ENCODE peak calls at places on chromosomes 1 and 21, in seven cellular contexts. One of them, this sample, is unnamed.

GRCh38 chr1:111880866-111881837 is 108.3 kb downstream of the KCND3 start:
- DNase-seq in SK-N-SH: peak
- DNase-seq in HCT116: no peak
- DNase-seq in GM23338: no peak
- DNase-seq in K562: no peak
- DNase-seq in Panc1: no peak
- DNase-seq in HL-60: no peak
- DNase-seq in this sample: no peak

GRCh38 chr1:78143152-78143551 is 97.4 kb downstream of the GIPC2 start:
- DNase-seq in SK-N-SH: no peak
- DNase-seq in HCT116: no peak
- DNase-seq in GM23338: no peak
- DNase-seq in K562: no peak
- DNase-seq in Panc1: no peak
- DNase-seq in HL-60: no peak
- DNase-seq in this sample: no peak

GRCh38 chr1:42439940-42440339 is 15.9 kb downstream of the ZMYND12 start:
- DNase-seq in SK-N-SH: no peak
- DNase-seq in HCT116: no peak
- DNase-seq in GM23338: no peak
- DNase-seq in K562: no peak
- DNase-seq in Panc1: peak
- DNase-seq in HL-60: no peak
- DNase-seq in this sample: peak

GRCh38 chr21:37032293-37032692 is 25.8 kb downstream of the RIPPLY3 start:
- DNase-seq in SK-N-SH: no peak
- DNase-seq in HCT116: no peak
- DNase-seq in GM23338: no peak
- DNase-seq in K562: no peak
- DNase-seq in Panc1: no peak
- DNase-seq in HL-60: no peak
- DNase-seq in this sample: no peak

GRCh38 chr1:5161372-5161771 is 507.0 kb downstream of the AJAP1 start:
- DNase-seq in SK-N-SH: peak
- DNase-seq in HCT116: no peak
- DNase-seq in GM23338: no peak
- DNase-seq in K562: no peak
- DNase-seq in Panc1: no peak
- DNase-seq in HL-60: no peak
- DNase-seq in this sample: no peak

GRCh38 chr1:24694380-24694843 is 50.8 kb upstream of the CLIC4 start:
- DNase-seq in SK-N-SH: peak
- DNase-seq in HCT116: no peak
- DNase-seq in GM23338: no peak
- DNase-seq in K562: no peak
- DNase-seq in Panc1: no peak
- DNase-seq in HL-60: no peak
- DNase-seq in this sample: no peak

GRCh38 chr1:199742547-199742946 is 285.0 kb upstream of the NR5A2 start:
- DNase-seq in SK-N-SH: no peak
- DNase-seq in HCT116: peak
- DNase-seq in GM23338: no peak
- DNase-seq in K562: no peak
- DNase-seq in Panc1: peak
- DNase-seq in HL-60: no peak
- DNase-seq in this sample: peak

GRCh38 chr1:64357376-64357775 is 112.6 kb upstream of the CACHD1 start:
- DNase-seq in SK-N-SH: no peak
- DNase-seq in HCT116: no peak
- DNase-seq in GM23338: peak
- DNase-seq in K562: no peak
- DNase-seq in Panc1: no peak
- DNase-seq in HL-60: no peak
- DNase-seq in this sample: no peak

GRCh38 chr1:81660286-81660685 is 140.4 kb upstream of the ADGRL2 start:
- DNase-seq in SK-N-SH: no peak
- DNase-seq in HCT116: no peak
- DNase-seq in GM23338: no peak
- DNase-seq in K562: no peak
- DNase-seq in Panc1: no peak
- DNase-seq in HL-60: no peak
- DNase-seq in this sample: no peak

GRCh38 chr1:220910021-220910420 is 30.8 kb downstream of the HLX start:
- DNase-seq in SK-N-SH: no peak
- DNase-seq in HCT116: no peak
- DNase-seq in GM23338: no peak
- DNase-seq in K562: no peak
- DNase-seq in Panc1: no peak
- DNase-seq in HL-60: no peak
- DNase-seq in this sample: no peak

GRCh38 chr1:41192456-41193188 is 49.5 kb downstream of the SCMH1 start:
- DNase-seq in SK-N-SH: no peak
- DNase-seq in HCT116: no peak
- DNase-seq in GM23338: peak
- DNase-seq in K562: no peak
- DNase-seq in Panc1: no peak
- DNase-seq in HL-60: no peak
- DNase-seq in this sample: no peak

GRCh38 chr1:33762099-33762830 is 101.6 kb upstream of the HMGB4 start:
- DNase-seq in SK-N-SH: no peak
- DNase-seq in HCT116: no peak
- DNase-seq in GM23338: no peak
- DNase-seq in K562: no peak
- DNase-seq in Panc1: no peak
- DNase-seq in HL-60: no peak
- DNase-seq in this sample: no peak

GRCh38 chr1:65793359-65793732 is 651 bp downstream of the PDE4B start:
- DNase-seq in SK-N-SH: peak
- DNase-seq in HCT116: no peak
- DNase-seq in GM23338: peak
- DNase-seq in K562: no peak
- DNase-seq in Panc1: no peak
- DNase-seq in HL-60: no peak
- DNase-seq in this sample: no peak

GRCh38 chr1:27832762-27833161 is 2.2 kb downstream of the PPP1R8 start:
- DNase-seq in SK-N-SH: no peak
- DNase-seq in HCT116: no peak
- DNase-seq in GM23338: no peak
- DNase-seq in K562: no peak
- DNase-seq in Panc1: no peak
- DNase-seq in HL-60: no peak
- DNase-seq in this sample: no peak

GRCh38 chr1:45327644-45328515 is 1.2 kb downstream of the HPDL start:
- DNase-seq in SK-N-SH: peak
- DNase-seq in HCT116: no peak
- DNase-seq in GM23338: peak
- DNase-seq in K562: peak
- DNase-seq in Panc1: no peak
- DNase-seq in HL-60: peak
- DNase-seq in this sample: no peak

GRCh38 chr1:7885513-7886298 is 32.8 kb upstream of the UTS2 start:
- DNase-seq in SK-N-SH: no peak
- DNase-seq in HCT116: peak
- DNase-seq in GM23338: peak
- DNase-seq in K562: peak
- DNase-seq in Panc1: no peak
- DNase-seq in HL-60: no peak
- DNase-seq in this sample: no peak

GRCh38 chr1:1291611-1292441 is 11.6 kb downstream of the SCNN1D start:
- DNase-seq in SK-N-SH: peak
- DNase-seq in HCT116: no peak
- DNase-seq in GM23338: peak
- DNase-seq in K562: peak
- DNase-seq in Panc1: no peak
- DNase-seq in HL-60: peak
- DNase-seq in this sample: no peak

GRCh38 chr1:26540346-26540745 is 10.8 kb downstream of the RPS6KA1 start:
- DNase-seq in SK-N-SH: no peak
- DNase-seq in HCT116: no peak
- DNase-seq in GM23338: no peak
- DNase-seq in K562: no peak
- DNase-seq in Panc1: no peak
- DNase-seq in HL-60: no peak
- DNase-seq in this sample: no peak

GRCh38 chr1:30272288-30273020 is 450.9 kb downstream of the MATN1 start:
- DNase-seq in SK-N-SH: no peak
- DNase-seq in HCT116: no peak
- DNase-seq in GM23338: no peak
- DNase-seq in K562: no peak
- DNase-seq in Panc1: no peak
- DNase-seq in HL-60: no peak
- DNase-seq in this sample: no peak

GRCh38 chr1:8818325-8818775 is 910 bp upstream of the RERE start:
- DNase-seq in SK-N-SH: no peak
- DNase-seq in HCT116: peak
- DNase-seq in GM23338: no peak
- DNase-seq in K562: no peak
- DNase-seq in Panc1: no peak
- DNase-seq in HL-60: peak
- DNase-seq in this sample: peak

GRCh38 chr1:4120557-4121292 is 220.7 kb upstream of the C1orf174 start:
- DNase-seq in SK-N-SH: no peak
- DNase-seq in HCT116: no peak
- DNase-seq in GM23338: no peak
- DNase-seq in K562: no peak
- DNase-seq in Panc1: no peak
- DNase-seq in HL-60: no peak
- DNase-seq in this sample: no peak
- TF ChIP-seq REST in SK-N-SH: no peak
- TF ChIP-seq REST in HCT116: no peak
- TF ChIP-seq REST in GM23338: no peak
- TF ChIP-seq REST in K562: no peak
- TF ChIP-seq REST in Panc1: no peak
- TF ChIP-seq REST in HL-60: no peak
- TF ChIP-seq REST in this sample: no peak

GRCh38 chr21:42133131-42133530 is 62.0 kb downstream of the UMODL1 start:
- DNase-seq in SK-N-SH: no peak
- DNase-seq in HCT116: no peak
- DNase-seq in GM23338: no peak
- DNase-seq in K562: no peak
- DNase-seq in Panc1: no peak
- DNase-seq in HL-60: no peak
- DNase-seq in this sample: no peak

GRCh38 chr21:42127164-42128125 is 56.3 kb downstream of the UMODL1 start:
- DNase-seq in SK-N-SH: no peak
- DNase-seq in HCT116: no peak
- DNase-seq in GM23338: no peak
- DNase-seq in K562: no peak
- DNase-seq in Panc1: no peak
- DNase-seq in HL-60: no peak
- DNase-seq in this sample: no peak

GRCh38 chr21:42132183-42132582 is 61.1 kb downstream of the UMODL1 start:
- DNase-seq in SK-N-SH: no peak
- DNase-seq in HCT116: no peak
- DNase-seq in GM23338: no peak
- DNase-seq in K562: no peak
- DNase-seq in Panc1: no peak
- DNase-seq in HL-60: no peak
- DNase-seq in this sample: no peak

GRCh38 chr21:42130447-42130846 is 59.3 kb downstream of the UMODL1 start:
- DNase-seq in SK-N-SH: no peak
- DNase-seq in HCT116: no peak
- DNase-seq in GM23338: no peak
- DNase-seq in K562: no peak
- DNase-seq in Panc1: no peak
- DNase-seq in HL-60: no peak
- DNase-seq in this sample: no peak

GRCh38 chr21:42129300-42130266 is 58.5 kb downstream of the UMODL1 start:
- DNase-seq in SK-N-SH: no peak
- DNase-seq in HCT116: no peak
- DNase-seq in GM23338: no peak
- DNase-seq in K562: no peak
- DNase-seq in Panc1: no peak
- DNase-seq in HL-60: no peak
- DNase-seq in this sample: no peak
- TF ChIP-seq REST in SK-N-SH: no peak
- TF ChIP-seq REST in HCT116: no peak
- TF ChIP-seq REST in GM23338: no peak
- TF ChIP-seq REST in K562: no peak
- TF ChIP-seq REST in Panc1: no peak
- TF ChIP-seq REST in HL-60: no peak
- TF ChIP-seq REST in this sample: no peak

DNA sequence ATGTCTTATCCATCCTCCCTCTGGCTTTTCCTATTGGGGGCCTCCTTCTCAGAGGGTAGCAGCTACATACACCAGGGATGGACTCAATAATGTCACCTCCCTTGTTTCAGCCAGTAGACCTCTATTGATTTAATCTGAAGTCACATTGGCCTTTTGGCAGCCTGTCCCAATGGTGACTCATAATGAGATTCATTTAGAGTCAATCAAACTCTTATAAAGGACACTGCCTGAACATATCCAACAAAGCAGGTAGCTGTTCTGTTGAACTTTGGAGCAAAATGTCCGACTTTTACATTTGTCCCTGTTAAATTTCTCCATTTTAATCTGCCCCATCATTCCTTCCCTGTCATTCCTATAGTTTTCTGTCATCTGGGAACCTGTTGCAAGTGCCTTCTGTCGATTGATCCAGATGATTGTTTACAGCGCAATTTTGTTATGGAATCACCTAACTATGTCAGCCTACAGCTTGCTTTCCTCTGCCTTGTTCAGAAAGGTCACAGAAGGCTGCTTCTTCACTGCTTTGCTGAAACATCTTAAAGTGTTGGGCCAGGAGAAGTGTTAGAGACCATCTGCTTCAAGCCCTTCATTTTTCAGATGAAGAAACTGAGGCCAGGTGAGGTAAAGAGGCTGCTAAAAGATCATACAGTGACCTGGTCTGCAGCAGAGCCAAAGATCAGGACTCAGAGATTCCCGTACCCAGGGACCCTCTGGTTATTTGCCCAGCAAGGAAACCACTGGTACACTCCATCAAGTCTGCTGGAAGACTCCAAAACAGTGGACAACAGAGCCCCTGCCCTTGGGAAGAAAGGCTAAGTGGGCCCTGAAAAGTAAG is 106.0 kb downstream of the ETS2 start:
- DNase-seq in SK-N-SH: no peak
- DNase-seq in HCT116: no peak
- DNase-seq in GM23338: no peak
- DNase-seq in K562: no peak
- DNase-seq in Panc1: no peak
- DNase-seq in HL-60: no peak
- DNase-seq in this sample: no peak
- TF ChIP-seq REST in SK-N-SH: no peak
- TF ChIP-seq REST in HCT116: no peak
- TF ChIP-seq REST in GM23338: no peak
- TF ChIP-seq REST in K562: no peak
- TF ChIP-seq REST in Panc1: no peak
- TF ChIP-seq REST in HL-60: no peak
- TF ChIP-seq REST in this sample: no peak

DNA sequence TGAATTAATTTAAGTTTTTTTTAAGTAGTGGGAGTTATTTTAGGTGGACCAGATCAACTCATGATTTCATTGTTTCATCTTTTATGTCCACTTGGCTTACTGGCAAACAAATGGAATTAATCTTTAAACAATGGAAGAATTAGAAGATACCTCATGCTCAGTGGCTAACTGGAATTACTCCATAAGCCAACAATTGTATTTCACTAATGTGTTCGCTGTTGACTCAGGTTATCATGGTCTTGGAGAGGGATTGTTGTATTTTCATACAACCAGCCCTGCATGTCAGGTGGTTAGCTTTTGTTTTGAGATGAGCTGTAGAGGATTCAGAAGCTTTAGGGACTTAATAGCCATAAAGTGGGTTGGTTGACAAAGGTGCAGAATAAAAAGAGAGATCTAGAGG is 57.2 kb upstream of the HMCN1 start:
- DNase-seq in SK-N-SH: no peak
- DNase-seq in HCT116: no peak
- DNase-seq in GM23338: no peak
- DNase-seq in K562: no peak
- DNase-seq in Panc1: no peak
- DNase-seq in HL-60: no peak
- DNase-seq in this sample: no peak
- TF ChIP-seq REST in SK-N-SH: no peak
- TF ChIP-seq REST in HCT116: no peak
- TF ChIP-seq REST in GM23338: no peak
- TF ChIP-seq REST in K562: no peak
- TF ChIP-seq REST in Panc1: no peak
- TF ChIP-seq REST in HL-60: no peak
- TF ChIP-seq REST in this sample: no peak

This sample was measured in A549.